ENCODE peak calls at places on chromosomes 13 and 19, in nine cellular contexts. F, J, R, Y, W, E, M, H and D are unnamed samples.

GRCh38 chr19:17724655-17725054 is 5.4 kb downstream of the MAP1S start:
- DNase-seq in F (no peak), J (no peak), R (no peak), Y (no peak), W (no peak), E (no peak), M (no peak), H (no peak), D (no peak)

GRCh38 chr13:73082471-73082870 is 23.7 kb downstream of the KLF5 start:
- DNase-seq in F (no peak), J (no peak), R (no peak), Y (no peak), W (no peak), E (no peak), M (no peak), H (no peak), D (no peak)

GRCh38 chr19:56966225-56966696 is 125.7 kb upstream of the PEG3 start:
- DNase-seq in F (no peak), J (no peak), R (no peak), Y (no peak), W (no peak), E (no peak), M (no peak), H (no peak), D (no peak)

GRCh38 chr13:38888309-38888708 is 102.3 kb downstream of the STOML3 start:
- DNase-seq in F (no peak), J (no peak), R (no peak), Y (peak; percentile 15), W (no peak), E (peak; percentile 9), M (no peak), H (peak; percentile 7), D (no peak)

GRCh38 chr13:104315606-104316005 is 1249.4 kb upstream of the SLC10A2 start:
- DNase-seq in F (peak; percentile 34), J (no peak), R (no peak), Y (peak; percentile 85), W (no peak), E (peak; percentile 88), M (no peak), H (peak; percentile 90), D (no peak)

GRCh38 chr13:53341144-53341510 is 312.5 kb downstream of the OLFM4 start:
- DNase-seq in F (no peak), J (no peak), R (no peak), Y (no peak), W (no peak), E (no peak), M (no peak), H (no peak), D (no peak)

GRCh38 chr13:34345601-34345939 is 527.6 kb downstream of the RFC3 start:
- DNase-seq in F (no peak), J (no peak), R (no peak), Y (no peak), W (no peak), E (no peak), M (no peak), H (no peak), D (no peak)

GRCh38 chr13:23652909-23653726 is 82.9 kb downstream of the TNFRSF19 start:
- DNase-seq in F (no peak), J (no peak), R (no peak), Y (no peak), W (no peak), E (no peak), M (no peak), H (no peak), D (no peak)

GRCh38 chr19:54207908-54208783 is 7.5 kb downstream of the RPS9 start:
- DNase-seq in F (peak; percentile 79), J (no peak), R (peak; percentile 71), Y (peak; percentile 99), W (peak; percentile 95), E (no peak), M (peak; percentile 52), H (peak; percentile 100), D (peak; percentile 62)

GRCh38 chr13:41696163-41697003 is 239.0 kb downstream of the RGCC start:
- DNase-seq in F (peak; percentile 60), J (no peak), R (no peak), Y (peak; percentile 82), W (no peak), E (peak; percentile 65), M (no peak), H (peak; percentile 68), D (no peak)

GRCh38 chr19:10299545-10300458 is 9.8 kb downstream of the ZGLP1 start:
- DNase-seq in F (no peak), J (no peak), R (no peak), Y (no peak), W (no peak), E (no peak), M (no peak), H (no peak), D (no peak)

GRCh38 chr13:30431269-30431950 is 9.1 kb downstream of the UBE2L5 start:
- DNase-seq in F (peak; percentile 46), J (no peak), R (no peak), Y (no peak), W (no peak), E (no peak), M (no peak), H (no peak), D (no peak)

GRCh38 chr13:77544365-77544764 is 8.9 kb downstream of the SCEL start:
- DNase-seq in F (peak; percentile 15), J (peak; percentile 57), R (peak; percentile 38), Y (peak; percentile 63), W (peak; percentile 65), E (no peak), M (peak; percentile 72), H (peak; percentile 85), D (no peak)

GRCh38 chr13:46831588-46832194 is 34.7 kb upstream of the ESD start:
- DNase-seq in F (peak; percentile 66), J (no peak), R (no peak), Y (peak; percentile 80), W (peak; percentile 34), E (peak; percentile 1), M (no peak), H (peak; percentile 71), D (peak; percentile 9)

GRCh38 chr13:34826432-34826831 is 115.6 kb upstream of the NBEA start:
- DNase-seq in F (no peak), J (no peak), R (no peak), Y (no peak), W (no peak), E (no peak), M (no peak), H (no peak), D (no peak)

GRCh38 chr13:76934671-76935070 is 13.6 kb upstream of the ACOD1 start:
- DNase-seq in F (no peak), J (no peak), R (no peak), Y (peak; percentile 11), W (no peak), E (no peak), M (no peak), H (peak; percentile 26), D (no peak)

GRCh38 chr19:33767898-33768413 is 28.7 kb upstream of the KCTD15 start:
- DNase-seq in F (peak; percentile 80), J (no peak), R (no peak), Y (peak; percentile 19), W (no peak), E (no peak), M (no peak), H (peak; percentile 33), D (no peak)

GRCh38 chr13:111326621-111326965 is 6.2 kb downstream of the TEX29 start:
- DNase-seq in F (no peak), J (no peak), R (no peak), Y (no peak), W (no peak), E (no peak), M (no peak), H (no peak), D (no peak)

DNA sequence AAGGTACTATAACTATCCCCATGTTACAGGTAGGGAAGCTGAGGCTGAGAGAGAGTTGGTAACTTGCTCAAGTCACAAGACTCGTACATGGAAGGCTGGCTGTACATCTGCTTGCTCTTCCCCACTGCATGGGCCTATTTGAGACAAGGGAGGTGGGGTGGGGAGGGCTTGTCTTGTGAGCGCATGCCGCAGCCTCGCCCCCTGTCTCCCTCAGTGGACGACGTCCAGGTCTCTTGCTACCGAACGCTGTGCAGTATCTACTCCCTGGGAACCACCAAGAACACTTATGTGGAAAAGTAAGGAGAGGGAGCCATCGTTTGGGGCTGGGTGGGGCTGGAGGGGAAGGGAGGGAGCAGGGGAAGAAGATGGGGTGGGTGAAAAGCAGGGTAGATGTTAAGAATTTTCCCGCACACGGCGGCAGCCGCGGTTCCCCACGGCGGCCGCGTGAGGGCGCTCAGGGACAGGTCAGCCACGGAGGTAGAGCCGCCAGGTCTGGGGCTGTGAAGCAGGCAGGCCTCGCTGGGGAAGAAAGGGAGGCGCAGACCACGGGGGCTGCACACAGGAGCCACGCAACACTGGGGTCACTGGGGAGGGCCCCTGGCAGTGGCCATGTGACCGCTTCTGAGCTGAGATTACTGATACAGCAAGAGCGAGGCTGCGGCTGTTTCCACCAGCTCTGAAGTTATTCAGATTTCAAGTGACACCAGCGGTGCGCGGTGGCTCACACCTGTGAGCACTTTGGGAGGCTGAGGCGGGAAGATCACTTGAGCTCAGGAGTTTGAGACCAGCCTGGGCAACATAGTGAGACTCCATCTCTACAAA is 81.5 kb downstream of the RYR1 start:
- DNase-seq in F (peak; percentile 76), J (peak; percentile 67), R (peak; percentile 72), Y (peak; percentile 39), W (peak; percentile 51), E (no peak), M (peak; percentile 42), H (peak; percentile 65), D (peak; percentile 79)
- H3K4me3 ChIP-seq in F (no peak overlapping the region), J (no peak overlapping the region), R (no peak overlapping the region), Y (no peak overlapping the region), W (no peak overlapping the region), E (no peak overlapping the region), M (peak overlapping the region; percentile 19), H (no peak overlapping the region), D (no peak overlapping the region)

DNA sequence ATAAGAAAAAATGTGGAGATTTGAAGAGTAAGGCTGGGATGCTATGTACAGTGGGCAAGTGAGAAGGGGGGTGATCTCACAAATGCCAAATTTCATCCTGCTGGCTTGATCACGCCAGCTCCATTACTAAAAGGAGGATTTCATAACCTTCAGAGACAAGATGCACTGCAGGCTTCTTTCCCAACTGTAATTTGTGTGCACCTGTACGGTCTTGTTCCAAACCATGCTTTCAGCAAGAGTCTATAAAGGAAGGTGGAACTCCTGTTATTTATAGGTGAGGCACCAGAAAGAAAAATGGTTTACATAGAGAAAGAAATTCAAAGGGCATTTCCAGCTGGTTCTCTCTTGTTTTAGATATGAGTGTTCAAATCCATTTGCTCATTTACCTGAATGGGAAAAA is 13.3 kb downstream of the EFNB2 start:
- DNase-seq in F (no peak), J (no peak), R (no peak), Y (no peak), W (no peak), E (no peak), M (no peak), H (no peak), D (no peak)
- TF ChIP-seq CTCF in F (no peak), J (no peak), R (no peak), Y (no peak), W (no peak), E (no peak), M (no peak), H (no peak), D (no peak)

GRCh38 chr19:36221474-36221873 is 6.6 kb downstream of the ZNF146 start:
- DNase-seq in F (no peak), J (no peak), R (no peak), Y (no peak), W (no peak), E (no peak), M (no peak), H (no peak), D (no peak)
- H3K36me3 ChIP-seq in F (no peaks in the 10 kb centered on the region), J (no peaks in the 10 kb centered on the region), R (peaks cover 77% of the 10 kb centered on the region), Y (peaks cover 5% of the 10 kb centered on the region), W (peaks cover 9% of the 10 kb centered on the region), E (peaks cover 6% of the 10 kb centered on the region), M (peaks cover 57% of the 10 kb centered on the region), H (peaks cover 16% of the 10 kb centered on the region), D (peaks cover 13% of the 10 kb centered on the region)

GRCh38 chr19:30968841-30969399 is 380.3 kb downstream of the TSHZ3 start:
- DNase-seq in F (no peak), J (no peak), R (no peak), Y (no peak), W (no peak), E (no peak), M (no peak), H (no peak), D (no peak)
- H3K4me3 ChIP-seq in F (no peak overlapping the region), J (no peak overlapping the region), R (no peak overlapping the region), Y (no peak overlapping the region), W (no peak overlapping the region), E (no peak overlapping the region), M (no peak overlapping the region), H (no peak overlapping the region), D (no peak overlapping the region)